ENCODE peak calls at places on chromosomes 4 and X, in ten cellular contexts. One of them, this sample, is unnamed.

GRCh38 chrX:7133036-7133412 is 14.5 kb upstream of the STS start:
- DNase-seq in non-pigmented ciliary epithelial cell: no peak
- DNase-seq in T-helper 1 cell: no peak
- DNase-seq in AG04450: no peak
- DNase-seq in DMS 273 treated with DMSO at 0.1 percent for 48 hours: no peak
- DNase-seq in H7: no peak
- DNase-seq in stimulated activated CD4-positive, alpha-beta T cell treated with anti-CD3 and anti-CD28 coated beads, TNF-alpha, amount 100 ng/mL, for 4 hours: no peak
- DNase-seq in stromal cell of bone marrow: no peak
- DNase-seq in nephron progenitor cell: peak
- DNase-seq in amniotic stem cell: no peak
- DNase-seq in this sample: peak

GRCh38 chr4:92232566-92232965 is 71.2 kb upstream of the GRID2 start:
- DNase-seq in amniotic stem cell: no peak
- DNase-seq in stromal cell of bone marrow: peak
- DNase-seq in H7: no peak
- DNase-seq in nephron progenitor cell: no peak
- DNase-seq in DMS 273 treated with DMSO at 0.1 percent for 48 hours: no peak
- DNase-seq in T-helper 1 cell: no peak
- DNase-seq in stimulated activated CD4-positive, alpha-beta T cell treated with anti-CD3 and anti-CD28 coated beads, TNF-alpha, amount 100 ng/mL, for 4 hours: no peak
- DNase-seq in AG04450: no peak
- DNase-seq in non-pigmented ciliary epithelial cell: no peak
- DNase-seq in this sample: no peak

GRCh38 chrX:72026341-72027023 is 105.2 kb downstream of the RTL5 start:
- DNase-seq in stimulated activated CD4-positive, alpha-beta T cell treated with anti-CD3 and anti-CD28 coated beads, TNF-alpha, amount 100 ng/mL, for 4 hours: no peak
- DNase-seq in stromal cell of bone marrow: no peak
- DNase-seq in amniotic stem cell: no peak
- DNase-seq in non-pigmented ciliary epithelial cell: no peak
- DNase-seq in nephron progenitor cell: no peak
- DNase-seq in H7: no peak
- DNase-seq in T-helper 1 cell: no peak
- DNase-seq in AG04450: no peak
- DNase-seq in DMS 273 treated with DMSO at 0.1 percent for 48 hours: no peak
- DNase-seq in this sample: no peak

GRCh38 chr4:68250151-68250930 is 4.8 kb upstream of the TMPRSS11B start:
- DNase-seq in T-helper 1 cell: no peak
- DNase-seq in nephron progenitor cell: no peak
- DNase-seq in amniotic stem cell: no peak
- DNase-seq in AG04450: no peak
- DNase-seq in stimulated activated CD4-positive, alpha-beta T cell treated with anti-CD3 and anti-CD28 coated beads, TNF-alpha, amount 100 ng/mL, for 4 hours: no peak
- DNase-seq in non-pigmented ciliary epithelial cell: no peak
- DNase-seq in DMS 273 treated with DMSO at 0.1 percent for 48 hours: no peak
- DNase-seq in H7: no peak
- DNase-seq in stromal cell of bone marrow: no peak
- DNase-seq in this sample: no peak

GRCh38 chr4:106369456-106370060 is 980 bp upstream of the GIMD1 start:
- DNase-seq in stimulated activated CD4-positive, alpha-beta T cell treated with anti-CD3 and anti-CD28 coated beads, TNF-alpha, amount 100 ng/mL, for 4 hours: no peak
- DNase-seq in T-helper 1 cell: peak
- DNase-seq in DMS 273 treated with DMSO at 0.1 percent for 48 hours: peak
- DNase-seq in AG04450: peak
- DNase-seq in H7: peak
- DNase-seq in non-pigmented ciliary epithelial cell: peak
- DNase-seq in nephron progenitor cell: peak
- DNase-seq in stromal cell of bone marrow: peak
- DNase-seq in amniotic stem cell: peak
- DNase-seq in this sample: no peak

GRCh38 chrX:29617725-29618124 is 597.6 kb upstream of the MAGEB2 start:
- DNase-seq in T-helper 1 cell: no peak
- DNase-seq in nephron progenitor cell: no peak
- DNase-seq in DMS 273 treated with DMSO at 0.1 percent for 48 hours: no peak
- DNase-seq in amniotic stem cell: no peak
- DNase-seq in stromal cell of bone marrow: no peak
- DNase-seq in H7: peak
- DNase-seq in stimulated activated CD4-positive, alpha-beta T cell treated with anti-CD3 and anti-CD28 coated beads, TNF-alpha, amount 100 ng/mL, for 4 hours: no peak
- DNase-seq in non-pigmented ciliary epithelial cell: no peak
- DNase-seq in AG04450: no peak
- DNase-seq in this sample: no peak

GRCh38 chrX:128931071-128931470 is 592.2 kb downstream of the SMARCA1 start:
- DNase-seq in amniotic stem cell: no peak
- DNase-seq in non-pigmented ciliary epithelial cell: no peak
- DNase-seq in T-helper 1 cell: no peak
- DNase-seq in H7: no peak
- DNase-seq in stromal cell of bone marrow: no peak
- DNase-seq in DMS 273 treated with DMSO at 0.1 percent for 48 hours: no peak
- DNase-seq in AG04450: no peak
- DNase-seq in stimulated activated CD4-positive, alpha-beta T cell treated with anti-CD3 and anti-CD28 coated beads, TNF-alpha, amount 100 ng/mL, for 4 hours: no peak
- DNase-seq in nephron progenitor cell: no peak
- DNase-seq in this sample: no peak

GRCh38 chrX:40174594-40175415 is 77.0 kb upstream of the BCOR start:
- DNase-seq in stromal cell of bone marrow: no peak
- DNase-seq in nephron progenitor cell: peak
- DNase-seq in AG04450: no peak
- DNase-seq in T-helper 1 cell: peak
- DNase-seq in DMS 273 treated with DMSO at 0.1 percent for 48 hours: no peak
- DNase-seq in H7: peak
- DNase-seq in stimulated activated CD4-positive, alpha-beta T cell treated with anti-CD3 and anti-CD28 coated beads, TNF-alpha, amount 100 ng/mL, for 4 hours: no peak
- DNase-seq in amniotic stem cell: no peak
- DNase-seq in non-pigmented ciliary epithelial cell: no peak
- DNase-seq in this sample: no peak

GRCh38 chr4:118224239-118224829 is 128.5 kb downstream of the PRSS12 start:
- DNase-seq in stromal cell of bone marrow: peak
- DNase-seq in T-helper 1 cell: peak
- DNase-seq in H7: peak
- DNase-seq in stimulated activated CD4-positive, alpha-beta T cell treated with anti-CD3 and anti-CD28 coated beads, TNF-alpha, amount 100 ng/mL, for 4 hours: no peak
- DNase-seq in non-pigmented ciliary epithelial cell: peak
- DNase-seq in amniotic stem cell: peak
- DNase-seq in AG04450: peak
- DNase-seq in nephron progenitor cell: no peak
- DNase-seq in DMS 273 treated with DMSO at 0.1 percent for 48 hours: peak
- DNase-seq in this sample: no peak

GRCh38 chr4:172055046-172055445 is 241.8 kb downstream of the GALNTL6 start:
- DNase-seq in stromal cell of bone marrow: no peak
- DNase-seq in AG04450: no peak
- DNase-seq in T-helper 1 cell: no peak
- DNase-seq in DMS 273 treated with DMSO at 0.1 percent for 48 hours: no peak
- DNase-seq in amniotic stem cell: no peak
- DNase-seq in stimulated activated CD4-positive, alpha-beta T cell treated with anti-CD3 and anti-CD28 coated beads, TNF-alpha, amount 100 ng/mL, for 4 hours: no peak
- DNase-seq in nephron progenitor cell: no peak
- DNase-seq in H7: no peak
- DNase-seq in non-pigmented ciliary epithelial cell: no peak
- DNase-seq in this sample: no peak

GRCh38 chrX:13345037-13345436 is 25.2 kb upstream of the ATXN3L start:
- DNase-seq in nephron progenitor cell: no peak
- DNase-seq in H7: no peak
- DNase-seq in non-pigmented ciliary epithelial cell: no peak
- DNase-seq in AG04450: no peak
- DNase-seq in DMS 273 treated with DMSO at 0.1 percent for 48 hours: no peak
- DNase-seq in T-helper 1 cell: no peak
- DNase-seq in stromal cell of bone marrow: no peak
- DNase-seq in stimulated activated CD4-positive, alpha-beta T cell treated with anti-CD3 and anti-CD28 coated beads, TNF-alpha, amount 100 ng/mL, for 4 hours: no peak
- DNase-seq in amniotic stem cell: no peak
- DNase-seq in this sample: no peak

GRCh38 chr4:77384094-77384493 is 221.5 kb upstream of the CXCL13 start:
- DNase-seq in T-helper 1 cell: no peak
- DNase-seq in DMS 273 treated with DMSO at 0.1 percent for 48 hours: no peak
- DNase-seq in H7: no peak
- DNase-seq in nephron progenitor cell: no peak
- DNase-seq in AG04450: no peak
- DNase-seq in non-pigmented ciliary epithelial cell: no peak
- DNase-seq in amniotic stem cell: no peak
- DNase-seq in stromal cell of bone marrow: no peak
- DNase-seq in stimulated activated CD4-positive, alpha-beta T cell treated with anti-CD3 and anti-CD28 coated beads, TNF-alpha, amount 100 ng/mL, for 4 hours: no peak
- DNase-seq in this sample: no peak

GRCh38 chr4:121898150-121898549 is 27.9 kb upstream of the BBS7 start:
- DNase-seq in amniotic stem cell: no peak
- DNase-seq in DMS 273 treated with DMSO at 0.1 percent for 48 hours: no peak
- DNase-seq in non-pigmented ciliary epithelial cell: no peak
- DNase-seq in H7: no peak
- DNase-seq in stromal cell of bone marrow: no peak
- DNase-seq in nephron progenitor cell: no peak
- DNase-seq in stimulated activated CD4-positive, alpha-beta T cell treated with anti-CD3 and anti-CD28 coated beads, TNF-alpha, amount 100 ng/mL, for 4 hours: no peak
- DNase-seq in AG04450: no peak
- DNase-seq in T-helper 1 cell: peak
- DNase-seq in this sample: no peak

GRCh38 chr4:155807021-155807420 is 48.2 kb downstream of the GUCY1B1 start:
- DNase-seq in stromal cell of bone marrow: peak
- DNase-seq in nephron progenitor cell: no peak
- DNase-seq in stimulated activated CD4-positive, alpha-beta T cell treated with anti-CD3 and anti-CD28 coated beads, TNF-alpha, amount 100 ng/mL, for 4 hours: no peak
- DNase-seq in AG04450: peak
- DNase-seq in H7: no peak
- DNase-seq in amniotic stem cell: no peak
- DNase-seq in DMS 273 treated with DMSO at 0.1 percent for 48 hours: no peak
- DNase-seq in non-pigmented ciliary epithelial cell: peak
- DNase-seq in T-helper 1 cell: no peak
- DNase-seq in this sample: no peak

GRCh38 chr4:168631241-168632151 is 134.6 kb downstream of the PALLD start:
- DNase-seq in T-helper 1 cell: no peak
- DNase-seq in stimulated activated CD4-positive, alpha-beta T cell treated with anti-CD3 and anti-CD28 coated beads, TNF-alpha, amount 100 ng/mL, for 4 hours: no peak
- DNase-seq in non-pigmented ciliary epithelial cell: no peak
- DNase-seq in AG04450: no peak
- DNase-seq in stromal cell of bone marrow: no peak
- DNase-seq in H7: peak
- DNase-seq in amniotic stem cell: peak
- DNase-seq in DMS 273 treated with DMSO at 0.1 percent for 48 hours: peak
- DNase-seq in nephron progenitor cell: peak
- DNase-seq in this sample: peak

GRCh38 chrX:22124098-22124497 is 92.0 kb downstream of the PHEX start:
- DNase-seq in H7: no peak
- DNase-seq in stromal cell of bone marrow: no peak
- DNase-seq in stimulated activated CD4-positive, alpha-beta T cell treated with anti-CD3 and anti-CD28 coated beads, TNF-alpha, amount 100 ng/mL, for 4 hours: no peak
- DNase-seq in AG04450: no peak
- DNase-seq in DMS 273 treated with DMSO at 0.1 percent for 48 hours: no peak
- DNase-seq in amniotic stem cell: no peak
- DNase-seq in non-pigmented ciliary epithelial cell: no peak
- DNase-seq in T-helper 1 cell: no peak
- DNase-seq in nephron progenitor cell: no peak
- DNase-seq in this sample: no peak

GRCh38 chr4:137621056-137621455 is 88.8 kb upstream of the PCDH18 start:
- DNase-seq in DMS 273 treated with DMSO at 0.1 percent for 48 hours: peak
- DNase-seq in stromal cell of bone marrow: no peak
- DNase-seq in nephron progenitor cell: peak
- DNase-seq in stimulated activated CD4-positive, alpha-beta T cell treated with anti-CD3 and anti-CD28 coated beads, TNF-alpha, amount 100 ng/mL, for 4 hours: no peak
- DNase-seq in amniotic stem cell: no peak
- DNase-seq in AG04450: no peak
- DNase-seq in non-pigmented ciliary epithelial cell: no peak
- DNase-seq in T-helper 1 cell: no peak
- DNase-seq in H7: no peak
- DNase-seq in this sample: no peak

GRCh38 chr4:51831133-51831532 is 11.8 kb upstream of the DCUN1D4 start:
- DNase-seq in H7: peak
- DNase-seq in nephron progenitor cell: peak
- DNase-seq in stromal cell of bone marrow: peak
- DNase-seq in DMS 273 treated with DMSO at 0.1 percent for 48 hours: no peak
- DNase-seq in AG04450: no peak
- DNase-seq in non-pigmented ciliary epithelial cell: no peak
- DNase-seq in T-helper 1 cell: peak
- DNase-seq in amniotic stem cell: peak
- DNase-seq in stimulated activated CD4-positive, alpha-beta T cell treated with anti-CD3 and anti-CD28 coated beads, TNF-alpha, amount 100 ng/mL, for 4 hours: peak
- DNase-seq in this sample: no peak

GRCh38 chr4:124642846-124643245 is 69.7 kb downstream of the ANKRD50 start:
- DNase-seq in stromal cell of bone marrow: no peak
- DNase-seq in stimulated activated CD4-positive, alpha-beta T cell treated with anti-CD3 and anti-CD28 coated beads, TNF-alpha, amount 100 ng/mL, for 4 hours: no peak
- DNase-seq in T-helper 1 cell: no peak
- DNase-seq in amniotic stem cell: no peak
- DNase-seq in AG04450: no peak
- DNase-seq in non-pigmented ciliary epithelial cell: no peak
- DNase-seq in H7: no peak
- DNase-seq in DMS 273 treated with DMSO at 0.1 percent for 48 hours: no peak
- DNase-seq in nephron progenitor cell: no peak
- DNase-seq in this sample: no peak

GRCh38 chr4:113336556-113336955 is 287.1 kb downstream of the ANK2 start:
- DNase-seq in DMS 273 treated with DMSO at 0.1 percent for 48 hours: no peak
- DNase-seq in AG04450: no peak
- DNase-seq in T-helper 1 cell: no peak
- DNase-seq in H7: no peak
- DNase-seq in nephron progenitor cell: no peak
- DNase-seq in stromal cell of bone marrow: no peak
- DNase-seq in amniotic stem cell: no peak
- DNase-seq in non-pigmented ciliary epithelial cell: no peak
- DNase-seq in stimulated activated CD4-positive, alpha-beta T cell treated with anti-CD3 and anti-CD28 coated beads, TNF-alpha, amount 100 ng/mL, for 4 hours: no peak
- DNase-seq in this sample: no peak

GRCh38 chr4:77172336-77172735 is 15.3 kb downstream of the CCNG2 start:
- DNase-seq in stimulated activated CD4-positive, alpha-beta T cell treated with anti-CD3 and anti-CD28 coated beads, TNF-alpha, amount 100 ng/mL, for 4 hours: no peak
- DNase-seq in T-helper 1 cell: no peak
- DNase-seq in non-pigmented ciliary epithelial cell: peak
- DNase-seq in stromal cell of bone marrow: peak
- DNase-seq in H7: no peak
- DNase-seq in DMS 273 treated with DMSO at 0.1 percent for 48 hours: no peak
- DNase-seq in nephron progenitor cell: no peak
- DNase-seq in amniotic stem cell: peak
- DNase-seq in AG04450: peak
- DNase-seq in this sample: no peak

GRCh38 chr4:1236103-1236641 is 12.8 kb downstream of the CTBP1 start:
- DNase-seq in T-helper 1 cell: no peak
- DNase-seq in stimulated activated CD4-positive, alpha-beta T cell treated with anti-CD3 and anti-CD28 coated beads, TNF-alpha, amount 100 ng/mL, for 4 hours: no peak
- DNase-seq in H7: peak
- DNase-seq in AG04450: no peak
- DNase-seq in stromal cell of bone marrow: no peak
- DNase-seq in non-pigmented ciliary epithelial cell: no peak
- DNase-seq in amniotic stem cell: no peak
- DNase-seq in nephron progenitor cell: no peak
- DNase-seq in DMS 273 treated with DMSO at 0.1 percent for 48 hours: no peak
- DNase-seq in this sample: no peak

GRCh38 chrX:43716696-43717095 is 60.6 kb downstream of the MAOA start:
- DNase-seq in AG04450: no peak
- DNase-seq in DMS 273 treated with DMSO at 0.1 percent for 48 hours: no peak
- DNase-seq in H7: no peak
- DNase-seq in non-pigmented ciliary epithelial cell: no peak
- DNase-seq in stromal cell of bone marrow: no peak
- DNase-seq in amniotic stem cell: no peak
- DNase-seq in stimulated activated CD4-positive, alpha-beta T cell treated with anti-CD3 and anti-CD28 coated beads, TNF-alpha, amount 100 ng/mL, for 4 hours: no peak
- DNase-seq in T-helper 1 cell: no peak
- DNase-seq in nephron progenitor cell: no peak
- DNase-seq in this sample: no peak

GRCh38 chr4:73447701-73448100 is 11.7 kb downstream of the AFP start:
- DNase-seq in nephron progenitor cell: no peak
- DNase-seq in stimulated activated CD4-positive, alpha-beta T cell treated with anti-CD3 and anti-CD28 coated beads, TNF-alpha, amount 100 ng/mL, for 4 hours: no peak
- DNase-seq in DMS 273 treated with DMSO at 0.1 percent for 48 hours: no peak
- DNase-seq in non-pigmented ciliary epithelial cell: peak
- DNase-seq in amniotic stem cell: no peak
- DNase-seq in AG04450: no peak
- DNase-seq in H7: no peak
- DNase-seq in T-helper 1 cell: no peak
- DNase-seq in stromal cell of bone marrow: no peak
- DNase-seq in this sample: no peak

GRCh38 chr4:76644831-76645485 is 209.9 kb downstream of the SHROOM3 start:
- DNase-seq in T-helper 1 cell: no peak
- DNase-seq in H7: no peak
- DNase-seq in amniotic stem cell: no peak
- DNase-seq in AG04450: no peak
- DNase-seq in non-pigmented ciliary epithelial cell: no peak
- DNase-seq in nephron progenitor cell: no peak
- DNase-seq in stimulated activated CD4-positive, alpha-beta T cell treated with anti-CD3 and anti-CD28 coated beads, TNF-alpha, amount 100 ng/mL, for 4 hours: no peak
- DNase-seq in DMS 273 treated with DMSO at 0.1 percent for 48 hours: no peak
- DNase-seq in stromal cell of bone marrow: no peak
- DNase-seq in this sample: no peak

This sample was measured in upper lobe of left lung.